ENCODE peak calls at places on chromosomes 13 and 19, in seven cellular contexts. N is stomach; Y is mammary epithelial cell; G is heart right ventricle; W is right atrium auricular region; T is CD4-positive, alpha-beta T cell; Z is SJSA1. X is an unnamed sample. For H3K9me3, the result is how much of the 10 kb centered on the place peaks cover.

GRCh38 chr13:38563739-38564138 is 123.1 kb upstream of the FREM2 start:
- DNase-seq in N (no peak), Y (no peak), G (no peak), W (no peak), T (no peak), Z (no peak), X (no peak)

GRCh38 chr13:95497307-95497943 is 55.1 kb upstream of the CLDN10 start:
- DNase-seq in N (no peak), Y (no peak), G (peak), W (no peak), T (no peak), Z (no peak), X (no peak)

GRCh38 chr13:24124789-24125476 is 35.6 kb upstream of the SPATA13 start:
- DNase-seq in N (no peak), Y (no peak), G (no peak), W (no peak), T (no peak), Z (no peak), X (no peak)

GRCh38 chr19:43618921-43619261 is 538 bp downstream of the ZNF428 start:
- DNase-seq in N (no peak), Y (no peak), G (no peak), W (no peak), T (peak), Z (no peak), X (no peak)

GRCh38 chr13:109243311-109243951 is 543.0 kb downstream of the IRS2 start:
- DNase-seq in N (no peak), Y (peak), G (no peak), W (no peak), T (no peak), Z (peak), X (no peak)

GRCh38 chr19:20179946-20180345 is 12.9 kb downstream of the ZNF486 start:
- DNase-seq in N (no peak), Y (peak), G (no peak), W (no peak), T (no peak), Z (no peak), X (no peak)

GRCh38 chr19:48390188-48391099 is 907 bp downstream of the KDELR1 start:
- DNase-seq in N (peak), Y (peak), G (peak), W (peak), T (peak), Z (peak), X (no peak)

GRCh38 chr13:45194081-45194939 is 6.5 kb downstream of the KCTD4 start:
- DNase-seq in N (no peak), Y (peak), G (peak), W (peak), T (no peak), Z (no peak), X (no peak)

GRCh38 chr19:1690570-1691307 is 38.3 kb upstream of the TCF3 start:
- DNase-seq in N (peak), Y (peak), G (no peak), W (no peak), T (peak), Z (no peak), X (no peak)

GRCh38 chr13:51148952-51149573 is 38.0 kb upstream of the C13orf42 start:
- DNase-seq in N (no peak), Y (peak), G (no peak), W (peak), T (no peak), Z (no peak), X (no peak)

GRCh38 chr19:55494172-55494761 is 6.0 kb downstream of the SSC5D start:
- DNase-seq in N (no peak), Y (no peak), G (peak), W (peak), T (no peak), Z (no peak), X (no peak)

GRCh38 chr19:48469056-48469881 is at the start of gene CYTH2:
- DNase-seq in N (peak), Y (peak), G (peak), W (peak), T (peak), Z (peak), X (peak)

GRCh38 chr19:48501961-48502719 is 9.5 kb downstream of the LMTK3 start:
- DNase-seq in N (peak), Y (peak), G (no peak), W (no peak), T (peak), Z (no peak), X (peak)

GRCh38 chr19:18488838-18489626 is 32.8 kb downstream of the ELL start:
- DNase-seq in N (peak), Y (no peak), G (peak), W (no peak), T (no peak), Z (no peak), X (no peak)

GRCh38 chr19:12596927-12597548 is 13.6 kb downstream of the ZNF490 start:
- DNase-seq in N (no peak), Y (no peak), G (no peak), W (no peak), T (no peak), Z (no peak), X (no peak)

GRCh38 chr13:40528881-40529280 is 137.6 kb downstream of the FOXO1 start:
- DNase-seq in N (no peak), Y (no peak), G (no peak), W (no peak), T (no peak), Z (no peak), X (no peak)

GRCh38 chr19:17942181-17942580 is 9.4 kb downstream of the CCDC124 start:
- DNase-seq in N (no peak), Y (no peak), G (no peak), W (no peak), T (no peak), Z (no peak), X (no peak)

GRCh38 chr13:24287748-24288287 is 21.6 kb upstream of the C1QTNF9 start:
- DNase-seq in N (no peak), Y (no peak), G (no peak), W (no peak), T (no peak), Z (no peak), X (no peak)

GRCh38 chr13:80654638-80655249 is 313.8 kb upstream of the SPRY2 start:
- DNase-seq in N (no peak), Y (no peak), G (peak), W (no peak), T (no peak), Z (peak), X (no peak)

GRCh38 chr19:41307090-41307875 is 2.7 kb upstream of the CCDC97 start:
- DNase-seq in N (no peak), Y (no peak), G (no peak), W (no peak), T (no peak), Z (no peak), X (no peak)

DNA sequence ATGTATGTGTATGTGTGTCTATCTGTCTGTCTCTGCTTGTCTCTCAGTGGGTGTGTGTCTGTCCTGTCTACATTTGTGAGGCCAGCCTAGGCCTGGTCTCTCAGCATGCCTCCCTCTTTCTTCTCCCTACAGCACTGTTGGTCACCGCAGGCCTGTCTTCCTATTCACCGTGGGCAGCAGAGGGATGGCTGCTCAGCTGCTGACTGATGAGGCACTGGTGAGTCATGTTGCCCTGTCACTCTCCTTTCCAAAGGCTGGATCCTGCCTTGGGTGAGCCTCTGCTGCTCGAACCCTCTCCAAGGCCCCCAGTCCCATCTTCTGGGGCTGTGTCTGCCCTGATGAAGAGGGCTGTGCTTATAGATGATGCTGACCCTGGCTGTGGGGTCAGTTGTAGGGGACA is 6.3 kb downstream of the ZNF71 start:
- DNase-seq in N (no peak), Y (peak), G (no peak), W (no peak), T (no peak), Z (no peak), X (no peak)
- H3K9me3 ChIP-seq in N (half or more), Y (under half), G (under half), W (under half), T (half or more), Z (under half), X (under half)

GRCh38 chr19:52946322-52947310 is 16.1 kb downstream of the ZNF816 start:
- DNase-seq in N (peak), Y (no peak), G (peak), W (no peak), T (no peak), Z (no peak), X (no peak)
- H3K27ac ChIP-seq in N (no peak), Y (no peak), G (no peak), W (no peak), T (no peak), Z (no peak), X (no peak)

DNA sequence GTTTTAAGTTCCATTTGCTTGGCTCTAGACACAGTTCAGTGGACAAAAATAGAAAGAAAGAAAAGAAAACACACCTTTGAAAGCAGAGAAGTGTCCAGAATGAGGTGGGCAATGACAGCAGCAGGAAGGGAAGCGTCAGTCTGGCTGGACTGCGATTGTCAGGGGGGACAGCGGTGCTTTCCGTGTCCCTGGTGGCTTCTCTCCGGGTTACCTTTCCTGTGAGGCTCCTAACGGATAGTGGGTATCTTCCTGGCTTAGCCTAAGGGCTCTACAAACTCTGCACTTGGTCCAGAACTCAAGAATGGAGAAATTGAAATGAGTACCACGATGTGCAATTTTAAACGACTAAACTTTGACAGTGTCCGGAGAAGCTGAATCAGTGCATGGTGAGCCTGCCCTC is 91.8 kb downstream of the TEX29 start:
- DNase-seq in N (no peak), Y (no peak), G (no peak), W (no peak), T (no peak), Z (no peak), X (no peak)
- H3K9me3 ChIP-seq in N (under half), Y (under half), G (under half), W (under half), T (under half), Z (under half), X (under half)

GRCh38 chr13:113350065-113350937 is 13.6 kb downstream of the GRTP1 start:
- DNase-seq in N (no peak), Y (peak), G (no peak), W (no peak), T (no peak), Z (no peak), X (no peak)
- H3K27ac ChIP-seq in N (no peak), Y (no peak), G (no peak), W (no peak), T (no peak), Z (no peak), X (no peak)

GRCh38 chr19:15730538-15730937 is 2.7 kb downstream of the OR10H2 start:
- DNase-seq in N (no peak), Y (no peak), G (no peak), W (no peak), T (no peak), Z (no peak), X (no peak)
- H3K9me3 ChIP-seq in N (under half), Y (under half), G (under half), W (under half), T (under half), Z (under half), X (under half)

GRCh38 chr19:39834287-39834841 is 402 bp upstream of the DYRK1B start:
- DNase-seq in N (no peak), Y (no peak), G (no peak), W (no peak), T (no peak), Z (no peak), X (no peak)

GRCh38 chr19:39833464-39834286 is at the start of gene DYRK1B:
- DNase-seq in N (peak), Y (peak), G (peak), W (peak), T (peak), Z (peak), X (peak)

GRCh38 chr19:39831679-39832078 is 2.3 kb downstream of the DYRK1B start:
- DNase-seq in N (no peak), Y (no peak), G (no peak), W (no peak), T (no peak), Z (no peak), X (no peak)

GRCh38 chr19:39832341-39833083 is 1.4 kb downstream of the DYRK1B start:
- DNase-seq in N (no peak), Y (no peak), G (no peak), W (no peak), T (no peak), Z (no peak), X (no peak)

DNA sequence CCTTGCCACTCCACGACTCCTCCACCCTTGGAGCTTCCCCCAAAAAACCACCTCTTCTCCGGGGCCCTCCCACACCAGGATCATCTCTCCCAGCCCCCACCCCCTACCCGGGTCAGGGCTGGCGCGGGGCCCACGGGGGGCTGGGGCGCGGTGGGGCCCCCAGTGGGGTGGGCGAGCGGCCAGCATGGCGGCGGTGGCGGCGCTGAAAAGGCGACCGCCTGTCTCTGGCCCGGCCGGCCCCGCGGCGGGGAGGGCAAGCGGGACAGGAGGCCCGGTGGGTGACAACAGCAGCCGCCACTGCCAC is 850 bp downstream of the DYRK1B start:
- DNase-seq in N (no peak), Y (no peak), G (no peak), W (no peak), T (no peak), Z (no peak), X (no peak)
- H3K27ac ChIP-seq in N (peak), Y (peak), G (peak), W (peak), T (peak), Z (peak), X (peak)

DNA sequence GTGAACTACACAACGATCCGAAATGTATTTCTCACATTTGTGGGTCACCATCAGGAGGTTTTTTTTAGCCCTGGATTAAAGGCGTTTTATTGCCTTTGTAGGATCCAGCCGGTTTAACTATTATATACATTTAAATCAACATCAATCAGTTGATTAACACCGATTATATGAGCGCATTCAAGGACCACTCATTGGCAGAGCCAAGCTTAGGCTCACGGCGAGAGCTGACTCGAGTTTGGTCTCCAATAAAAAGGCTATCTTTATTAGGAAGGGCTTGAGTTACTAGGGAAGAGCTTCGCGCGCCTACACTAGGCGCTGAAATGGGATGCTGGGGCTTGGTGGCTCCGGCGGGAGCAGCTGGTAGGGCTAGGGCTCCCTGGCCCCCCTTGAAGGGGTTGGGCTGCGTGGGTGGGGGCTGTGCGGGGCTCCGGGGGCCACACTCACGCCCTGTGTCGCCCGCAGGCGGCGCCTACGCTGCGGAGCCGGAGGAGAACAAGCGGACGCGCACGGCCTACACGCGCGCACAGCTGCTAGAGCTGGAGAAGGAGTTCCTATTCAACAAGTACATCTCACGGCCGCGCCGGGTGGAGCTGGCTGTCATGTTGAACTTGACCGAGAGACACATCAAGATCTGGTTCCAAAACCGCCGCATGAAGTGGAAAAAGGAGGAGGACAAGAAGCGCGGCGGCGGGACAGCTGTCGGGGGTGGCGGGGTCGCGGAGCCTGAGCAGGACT is 4.2 kb downstream of the PDX1 start:
- DNase-seq in N (no peak), Y (no peak), G (no peak), W (no peak), T (no peak), Z (no peak), X (no peak)
- H3K9me3 ChIP-seq in N (under half), Y (under half), G (under half), W (under half), T (under half), Z (under half), X (under half)

GRCh38 chr19:34983786-34984185 is 16.3 kb upstream of the GRAMD1A start:
- DNase-seq in N (no peak), Y (no peak), G (no peak), W (no peak), T (no peak), Z (no peak), X (no peak)

GRCh38 chr19:34982275-34982674 is 17.8 kb upstream of the GRAMD1A start:
- DNase-seq in N (no peak), Y (no peak), G (no peak), W (no peak), T (no peak), Z (no peak), X (no peak)

GRCh38 chr19:34984287-34984686 is 15.8 kb upstream of the GRAMD1A start:
- DNase-seq in N (no peak), Y (no peak), G (no peak), W (no peak), T (no peak), Z (no peak), X (no peak)

GRCh38 chr19:34988119-34988518 is 12.0 kb upstream of the GRAMD1A start:
- DNase-seq in N (no peak), Y (no peak), G (no peak), W (no peak), T (no peak), Z (no peak), X (no peak)

DNA sequence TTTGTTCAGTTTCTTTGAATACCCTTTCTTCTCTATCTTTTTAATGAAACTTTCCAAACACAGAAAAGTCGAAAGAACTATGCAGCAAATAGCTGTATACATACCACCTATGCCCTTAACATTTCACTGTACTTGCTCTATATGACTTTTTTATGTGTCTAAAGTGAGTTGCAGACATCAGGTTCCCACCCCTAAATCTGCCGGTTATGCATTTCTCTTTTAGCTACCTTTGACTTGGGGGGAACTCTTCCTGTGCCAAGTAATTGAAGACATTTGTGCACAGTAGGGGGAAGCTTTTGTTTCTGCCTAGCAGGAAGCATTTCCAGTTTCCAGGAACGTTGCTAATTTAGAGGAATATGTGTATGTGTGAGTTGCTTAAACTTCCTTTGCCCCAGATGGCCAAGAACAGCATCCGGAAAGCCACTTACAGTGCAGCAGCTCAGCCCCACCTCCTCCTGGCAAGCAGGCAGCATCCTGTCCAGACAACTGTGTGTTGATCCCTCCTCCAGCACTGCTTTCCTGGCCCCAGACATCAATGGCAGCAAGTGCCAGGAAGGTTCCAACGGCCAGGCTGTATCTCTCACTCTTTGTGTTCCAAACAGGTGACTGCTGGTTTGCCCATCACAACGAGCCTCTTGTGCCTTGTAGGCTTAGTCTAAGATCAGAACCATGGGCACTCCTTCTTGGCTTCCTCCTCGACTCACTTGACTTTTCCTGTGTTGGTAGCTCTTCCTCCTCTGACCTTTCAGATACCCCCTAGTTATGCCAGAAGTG is 14.7 kb upstream of the GRAMD1A start:
- DNase-seq in N (peak), Y (no peak), G (peak), W (peak), T (peak), Z (no peak), X (no peak)
- H3K27ac ChIP-seq in N (no peak), Y (no peak), G (peak), W (no peak), T (no peak), Z (no peak), X (peak)

GRCh38 chr19:15640904-15641597 is 354 bp downstream of the CYP4F3 start:
- DNase-seq in N (no peak), Y (peak), G (no peak), W (no peak), T (no peak), Z (no peak), X (no peak)

GRCh38 chr19:15643387-15643786 is 2.7 kb downstream of the CYP4F3 start:
- DNase-seq in N (no peak), Y (no peak), G (no peak), W (no peak), T (no peak), Z (no peak), X (no peak)

GRCh38 chr19:15642807-15643206 is 2.1 kb downstream of the CYP4F3 start:
- DNase-seq in N (no peak), Y (no peak), G (no peak), W (no peak), T (no peak), Z (no peak), X (no peak)

GRCh38 chr19:15640294-15640903 is at the start of gene CYP4F3:
- DNase-seq in N (peak), Y (peak), G (peak), W (no peak), T (no peak), Z (no peak), X (no peak)

DNA sequence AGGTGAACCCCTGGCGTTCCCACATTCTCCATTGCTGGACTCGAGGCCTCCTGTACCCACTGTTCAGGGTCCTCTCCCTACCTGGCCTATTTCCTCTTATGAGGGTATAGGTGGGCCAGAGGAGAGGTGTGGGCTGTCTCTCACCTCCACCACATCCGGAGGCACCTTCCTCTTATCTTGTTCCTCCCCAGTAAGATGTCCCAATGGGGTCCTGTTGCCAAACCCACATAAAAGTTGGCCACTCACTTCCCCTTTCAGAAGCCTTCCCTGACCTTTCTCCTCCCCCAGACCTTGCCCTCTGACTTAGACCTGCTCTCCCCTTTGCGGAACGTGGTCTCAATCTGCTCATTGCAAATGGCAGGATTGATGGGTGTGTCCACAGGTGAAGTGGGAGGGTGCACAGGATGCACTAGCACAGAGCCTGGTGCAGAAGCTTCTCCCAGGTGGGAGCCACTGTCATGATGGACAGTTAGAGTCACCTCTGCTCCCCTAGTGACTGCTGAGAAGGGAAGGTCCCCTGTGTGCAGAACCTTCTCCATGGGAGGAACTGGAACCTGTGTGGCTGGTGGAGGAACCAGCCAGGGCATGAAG is 1.3 kb downstream of the CYP4F3 start:
- DNase-seq in N (no peak), Y (no peak), G (no peak), W (no peak), T (no peak), Z (no peak), X (peak)
- H3K9me3 ChIP-seq in N (under half), Y (under half), G (under half), W (under half), T (under half), Z (under half), X (under half)